ENCODE peak calls at places on chromosome 10, in nine cellular contexts. One of them, this sample, is unnamed.

GRCh38 chr10:98268694-98269386 is 846 bp upstream of the LOXL4 start:
- DNase-seq in CD4-positive, alpha-beta memory T cell: no peak
- DNase-seq in left ventricle myocardium inferior: no peak
- DNase-seq in GM18507: no peak
- DNase-seq in stimulated activated CD4-positive, alpha-beta T cell treated with anti-CD3 and anti-CD28 coated beads, Interleukin-12 subunit alpha, Interleukin-12 subunit beta, amount 100 ng/mL, for 4 hours: no peak
- DNase-seq in left colon: no peak
- DNase-seq in Calu3: no peak
- DNase-seq in NCI-H1092 treated with DMSO at 0.1 percent for 48 hours: peak; percentile 73
- DNase-seq in activated T-cell treated with anti-CD3 and anti-CD28 coated beads for 1 hour: no peak
- DNase-seq in this sample: no peak

GRCh38 chr10:51800725-51801455 is 101.5 kb upstream of the CSTF2T start:
- DNase-seq in CD4-positive, alpha-beta memory T cell: no peak
- DNase-seq in left ventricle myocardium inferior: no peak
- DNase-seq in GM18507: no peak
- DNase-seq in stimulated activated CD4-positive, alpha-beta T cell treated with anti-CD3 and anti-CD28 coated beads, Interleukin-12 subunit alpha, Interleukin-12 subunit beta, amount 100 ng/mL, for 4 hours: no peak
- DNase-seq in left colon: no peak
- DNase-seq in Calu3: no peak
- DNase-seq in NCI-H1092 treated with DMSO at 0.1 percent for 48 hours: no peak
- DNase-seq in activated T-cell treated with anti-CD3 and anti-CD28 coated beads for 1 hour: no peak
- DNase-seq in this sample: no peak

GRCh38 chr10:100615911-100616310 is 80.2 kb downstream of the HIF1AN start:
- DNase-seq in CD4-positive, alpha-beta memory T cell: no peak
- DNase-seq in left ventricle myocardium inferior: no peak
- DNase-seq in GM18507: no peak
- DNase-seq in stimulated activated CD4-positive, alpha-beta T cell treated with anti-CD3 and anti-CD28 coated beads, Interleukin-12 subunit alpha, Interleukin-12 subunit beta, amount 100 ng/mL, for 4 hours: no peak
- DNase-seq in left colon: no peak
- DNase-seq in Calu3: no peak
- DNase-seq in NCI-H1092 treated with DMSO at 0.1 percent for 48 hours: no peak
- DNase-seq in activated T-cell treated with anti-CD3 and anti-CD28 coated beads for 1 hour: no peak
- DNase-seq in this sample: no peak

GRCh38 chr10:100620087-100620835 is 84.5 kb downstream of the HIF1AN start:
- DNase-seq in CD4-positive, alpha-beta memory T cell: no peak
- DNase-seq in left ventricle myocardium inferior: no peak
- DNase-seq in GM18507: no peak
- DNase-seq in stimulated activated CD4-positive, alpha-beta T cell treated with anti-CD3 and anti-CD28 coated beads, Interleukin-12 subunit alpha, Interleukin-12 subunit beta, amount 100 ng/mL, for 4 hours: no peak
- DNase-seq in left colon: no peak
- DNase-seq in Calu3: no peak
- DNase-seq in NCI-H1092 treated with DMSO at 0.1 percent for 48 hours: no peak
- DNase-seq in activated T-cell treated with anti-CD3 and anti-CD28 coated beads for 1 hour: no peak
- DNase-seq in this sample: no peak

GRCh38 chr10:72308320-72308987 is 34.7 kb downstream of the DDIT4 start:
- DNase-seq in CD4-positive, alpha-beta memory T cell: no peak
- DNase-seq in left ventricle myocardium inferior: no peak
- DNase-seq in GM18507: no peak
- DNase-seq in stimulated activated CD4-positive, alpha-beta T cell treated with anti-CD3 and anti-CD28 coated beads, Interleukin-12 subunit alpha, Interleukin-12 subunit beta, amount 100 ng/mL, for 4 hours: no peak
- DNase-seq in left colon: peak; percentile 68
- DNase-seq in Calu3: peak; percentile 80
- DNase-seq in NCI-H1092 treated with DMSO at 0.1 percent for 48 hours: no peak
- DNase-seq in activated T-cell treated with anti-CD3 and anti-CD28 coated beads for 1 hour: no peak
- DNase-seq in this sample: peak; percentile 72

GRCh38 chr10:93596539-93596938 is 4.5 kb downstream of the RBP4 start:
- DNase-seq in CD4-positive, alpha-beta memory T cell: no peak
- DNase-seq in left ventricle myocardium inferior: no peak
- DNase-seq in GM18507: no peak
- DNase-seq in stimulated activated CD4-positive, alpha-beta T cell treated with anti-CD3 and anti-CD28 coated beads, Interleukin-12 subunit alpha, Interleukin-12 subunit beta, amount 100 ng/mL, for 4 hours: no peak
- DNase-seq in left colon: no peak
- DNase-seq in Calu3: no peak
- DNase-seq in NCI-H1092 treated with DMSO at 0.1 percent for 48 hours: no peak
- DNase-seq in activated T-cell treated with anti-CD3 and anti-CD28 coated beads for 1 hour: no peak
- DNase-seq in this sample: no peak

GRCh38 chr10:111207525-111207924 is 130.7 kb downstream of the ADRA2A start:
- DNase-seq in CD4-positive, alpha-beta memory T cell: no peak
- DNase-seq in left ventricle myocardium inferior: no peak
- DNase-seq in GM18507: no peak
- DNase-seq in stimulated activated CD4-positive, alpha-beta T cell treated with anti-CD3 and anti-CD28 coated beads, Interleukin-12 subunit alpha, Interleukin-12 subunit beta, amount 100 ng/mL, for 4 hours: peak; percentile 6
- DNase-seq in left colon: peak; percentile 74
- DNase-seq in Calu3: peak; percentile 51
- DNase-seq in NCI-H1092 treated with DMSO at 0.1 percent for 48 hours: no peak
- DNase-seq in activated T-cell treated with anti-CD3 and anti-CD28 coated beads for 1 hour: peak; percentile 1
- DNase-seq in this sample: no peak

GRCh38 chr10:118204292-118204943 is 137.7 kb downstream of the FAM204A start:
- DNase-seq in CD4-positive, alpha-beta memory T cell: no peak
- DNase-seq in left ventricle myocardium inferior: no peak
- DNase-seq in GM18507: no peak
- DNase-seq in stimulated activated CD4-positive, alpha-beta T cell treated with anti-CD3 and anti-CD28 coated beads, Interleukin-12 subunit alpha, Interleukin-12 subunit beta, amount 100 ng/mL, for 4 hours: no peak
- DNase-seq in left colon: no peak
- DNase-seq in Calu3: no peak
- DNase-seq in NCI-H1092 treated with DMSO at 0.1 percent for 48 hours: no peak
- DNase-seq in activated T-cell treated with anti-CD3 and anti-CD28 coated beads for 1 hour: no peak
- DNase-seq in this sample: no peak

GRCh38 chr10:24444337-24444736 is 235.4 kb downstream of the KIAA1217 start:
- DNase-seq in CD4-positive, alpha-beta memory T cell: no peak
- DNase-seq in left ventricle myocardium inferior: no peak
- DNase-seq in GM18507: no peak
- DNase-seq in stimulated activated CD4-positive, alpha-beta T cell treated with anti-CD3 and anti-CD28 coated beads, Interleukin-12 subunit alpha, Interleukin-12 subunit beta, amount 100 ng/mL, for 4 hours: no peak
- DNase-seq in left colon: no peak
- DNase-seq in Calu3: no peak
- DNase-seq in NCI-H1092 treated with DMSO at 0.1 percent for 48 hours: no peak
- DNase-seq in activated T-cell treated with anti-CD3 and anti-CD28 coated beads for 1 hour: no peak
- DNase-seq in this sample: no peak

GRCh38 chr10:71381611-71382010 is 15.1 kb upstream of the CDH23 start:
- DNase-seq in CD4-positive, alpha-beta memory T cell: no peak
- DNase-seq in left ventricle myocardium inferior: no peak
- DNase-seq in GM18507: no peak
- DNase-seq in stimulated activated CD4-positive, alpha-beta T cell treated with anti-CD3 and anti-CD28 coated beads, Interleukin-12 subunit alpha, Interleukin-12 subunit beta, amount 100 ng/mL, for 4 hours: no peak
- DNase-seq in left colon: no peak
- DNase-seq in Calu3: no peak
- DNase-seq in NCI-H1092 treated with DMSO at 0.1 percent for 48 hours: no peak
- DNase-seq in activated T-cell treated with anti-CD3 and anti-CD28 coated beads for 1 hour: no peak
- DNase-seq in this sample: no peak

GRCh38 chr10:128063736-128064614 is 62.2 kb downstream of the MKI67 start:
- DNase-seq in CD4-positive, alpha-beta memory T cell: no peak
- DNase-seq in left ventricle myocardium inferior: no peak
- DNase-seq in GM18507: no peak
- DNase-seq in stimulated activated CD4-positive, alpha-beta T cell treated with anti-CD3 and anti-CD28 coated beads, Interleukin-12 subunit alpha, Interleukin-12 subunit beta, amount 100 ng/mL, for 4 hours: peak; percentile 31
- DNase-seq in left colon: no peak
- DNase-seq in Calu3: no peak
- DNase-seq in NCI-H1092 treated with DMSO at 0.1 percent for 48 hours: no peak
- DNase-seq in activated T-cell treated with anti-CD3 and anti-CD28 coated beads for 1 hour: no peak
- DNase-seq in this sample: peak; percentile 83

GRCh38 chr10:1535337-1535957 is 201.9 kb downstream of the ADARB2 start:
- DNase-seq in CD4-positive, alpha-beta memory T cell: no peak
- DNase-seq in left ventricle myocardium inferior: no peak
- DNase-seq in GM18507: no peak
- DNase-seq in stimulated activated CD4-positive, alpha-beta T cell treated with anti-CD3 and anti-CD28 coated beads, Interleukin-12 subunit alpha, Interleukin-12 subunit beta, amount 100 ng/mL, for 4 hours: no peak
- DNase-seq in left colon: no peak
- DNase-seq in Calu3: no peak
- DNase-seq in NCI-H1092 treated with DMSO at 0.1 percent for 48 hours: no peak
- DNase-seq in activated T-cell treated with anti-CD3 and anti-CD28 coated beads for 1 hour: no peak
- DNase-seq in this sample: no peak

GRCh38 chr10:104336829-104337526 is 1.3 kb downstream of the ITPRIP start:
- DNase-seq in CD4-positive, alpha-beta memory T cell: no peak
- DNase-seq in left ventricle myocardium inferior: no peak
- DNase-seq in GM18507: no peak
- DNase-seq in stimulated activated CD4-positive, alpha-beta T cell treated with anti-CD3 and anti-CD28 coated beads, Interleukin-12 subunit alpha, Interleukin-12 subunit beta, amount 100 ng/mL, for 4 hours: no peak
- DNase-seq in left colon: peak; percentile 9
- DNase-seq in Calu3: no peak
- DNase-seq in NCI-H1092 treated with DMSO at 0.1 percent for 48 hours: no peak
- DNase-seq in activated T-cell treated with anti-CD3 and anti-CD28 coated beads for 1 hour: no peak
- DNase-seq in this sample: no peak

GRCh38 chr10:74752371-74752990 is 73.9 kb upstream of the KAT6B start:
- DNase-seq in CD4-positive, alpha-beta memory T cell: no peak
- DNase-seq in left ventricle myocardium inferior: no peak
- DNase-seq in GM18507: no peak
- DNase-seq in stimulated activated CD4-positive, alpha-beta T cell treated with anti-CD3 and anti-CD28 coated beads, Interleukin-12 subunit alpha, Interleukin-12 subunit beta, amount 100 ng/mL, for 4 hours: no peak
- DNase-seq in left colon: no peak
- DNase-seq in Calu3: no peak
- DNase-seq in NCI-H1092 treated with DMSO at 0.1 percent for 48 hours: no peak
- DNase-seq in activated T-cell treated with anti-CD3 and anti-CD28 coated beads for 1 hour: no peak
- DNase-seq in this sample: no peak

GRCh38 chr10:132906836-132907235 is 35.5 kb downstream of the CFAP46 start:
- DNase-seq in CD4-positive, alpha-beta memory T cell: no peak
- DNase-seq in left ventricle myocardium inferior: no peak
- DNase-seq in GM18507: no peak
- DNase-seq in stimulated activated CD4-positive, alpha-beta T cell treated with anti-CD3 and anti-CD28 coated beads, Interleukin-12 subunit alpha, Interleukin-12 subunit beta, amount 100 ng/mL, for 4 hours: no peak
- DNase-seq in left colon: no peak
- DNase-seq in Calu3: no peak
- DNase-seq in NCI-H1092 treated with DMSO at 0.1 percent for 48 hours: no peak
- DNase-seq in activated T-cell treated with anti-CD3 and anti-CD28 coated beads for 1 hour: no peak
- DNase-seq in this sample: no peak

GRCh38 chr10:4359003-4359402 is 467.0 kb upstream of the AKR1E2 start:
- DNase-seq in CD4-positive, alpha-beta memory T cell: no peak
- DNase-seq in left ventricle myocardium inferior: no peak
- DNase-seq in GM18507: no peak
- DNase-seq in stimulated activated CD4-positive, alpha-beta T cell treated with anti-CD3 and anti-CD28 coated beads, Interleukin-12 subunit alpha, Interleukin-12 subunit beta, amount 100 ng/mL, for 4 hours: no peak
- DNase-seq in left colon: no peak
- DNase-seq in Calu3: no peak
- DNase-seq in NCI-H1092 treated with DMSO at 0.1 percent for 48 hours: no peak
- DNase-seq in activated T-cell treated with anti-CD3 and anti-CD28 coated beads for 1 hour: no peak
- DNase-seq in this sample: no peak

GRCh38 chr10:93280121-93280698 is 201.9 kb downstream of the MYOF start:
- DNase-seq in CD4-positive, alpha-beta memory T cell: no peak
- DNase-seq in left ventricle myocardium inferior: no peak
- DNase-seq in GM18507: no peak
- DNase-seq in stimulated activated CD4-positive, alpha-beta T cell treated with anti-CD3 and anti-CD28 coated beads, Interleukin-12 subunit alpha, Interleukin-12 subunit beta, amount 100 ng/mL, for 4 hours: no peak
- DNase-seq in left colon: no peak
- DNase-seq in Calu3: no peak
- DNase-seq in NCI-H1092 treated with DMSO at 0.1 percent for 48 hours: no peak
- DNase-seq in activated T-cell treated with anti-CD3 and anti-CD28 coated beads for 1 hour: no peak
- DNase-seq in this sample: no peak

GRCh38 chr10:11165591-11166543 is 148.2 kb downstream of the CELF2 start:
- DNase-seq in CD4-positive, alpha-beta memory T cell: peak; percentile 78
- DNase-seq in left ventricle myocardium inferior: peak; percentile 70
- DNase-seq in GM18507: peak; percentile 59
- DNase-seq in stimulated activated CD4-positive, alpha-beta T cell treated with anti-CD3 and anti-CD28 coated beads, Interleukin-12 subunit alpha, Interleukin-12 subunit beta, amount 100 ng/mL, for 4 hours: peak; percentile 45
- DNase-seq in left colon: peak; percentile 42
- DNase-seq in Calu3: no peak
- DNase-seq in NCI-H1092 treated with DMSO at 0.1 percent for 48 hours: no peak
- DNase-seq in activated T-cell treated with anti-CD3 and anti-CD28 coated beads for 1 hour: peak; percentile 45
- DNase-seq in this sample: peak; percentile 88

This sample was measured in left lung.